ENCODE peak calls at places on chromosomes 5 and 9, in nine cellular contexts. W is AG04449; Q is RPMI7951; F is stimulated activated CD8-positive, alpha-beta memory T cell treated with anti-CD3 and anti-CD28 coated beads, Interleukin-7, amount 100 ng/mL, for 48 hours; R is effector memory CD8-positive, alpha-beta T cell; K is CD4-positive, alpha-beta memory T cell; Y is CD4-positive, CD25-positive, alpha-beta regulatory T cell; V is T-helper 17 cell; J is mesenchymal stem cell. I is an unnamed sample.
A peak's percentile ranks its signal among the peaks of the same experiment; 100 is the strongest.

GRCh38 chr9:95078934-95079333 is 238.6 kb downstream of the FANCC start:
- DNase-seq in W (no peak), Q (peak; percentile 76), F (no peak), R (no peak), K (no peak), Y (no peak), V (no peak), J (no peak), I (no peak)

GRCh38 chr9:86626802-86627201 is 272.6 kb upstream of the TUT7 start:
- DNase-seq in W (no peak), Q (no peak), F (no peak), R (no peak), K (no peak), Y (no peak), V (no peak), J (no peak), I (no peak)

GRCh38 chr5:104312481-104312880 is 749.9 kb upstream of the NUDT12 start:
- DNase-seq in W (no peak), Q (no peak), F (no peak), R (no peak), K (no peak), Y (no peak), V (no peak), J (no peak), I (peak; percentile 59)

GRCh38 chr5:174344335-174344734 is 298.8 kb downstream of the NSG2 start:
- DNase-seq in W (no peak), Q (no peak), F (no peak), R (no peak), K (no peak), Y (no peak), V (no peak), J (no peak), I (no peak)

GRCh38 chr9:87075537-87075936 is 128.2 kb upstream of the GAS1 start:
- DNase-seq in W (no peak), Q (no peak), F (no peak), R (no peak), K (no peak), Y (no peak), V (no peak), J (no peak), I (no peak)

GRCh38 chr9:93390953-93391515 is 60.5 kb upstream of the FAM120A start:
- DNase-seq in W (no peak), Q (no peak), F (no peak), R (no peak), K (no peak), Y (no peak), V (no peak), J (no peak), I (no peak)

GRCh38 chr5:93407470-93407869 is 173.5 kb downstream of the NR2F1-AS1 start:
- DNase-seq in W (no peak), Q (no peak), F (no peak), R (no peak), K (no peak), Y (no peak), V (no peak), J (no peak), I (no peak)

GRCh38 chr9:122978586-122978985 is 37.8 kb downstream of the RABGAP1 start:
- DNase-seq in W (no peak), Q (no peak), F (no peak), R (no peak), K (no peak), Y (no peak), V (no peak), J (no peak), I (no peak)

GRCh38 chr5:23930985-23931384 is 423.6 kb downstream of the PRDM9 start:
- DNase-seq in W (no peak), Q (no peak), F (no peak), R (no peak), K (no peak), Y (no peak), V (no peak), J (no peak), I (peak; percentile 26)

GRCh38 chr5:130102995-130103394 is 198.7 kb downstream of the CHSY3 start:
- DNase-seq in W (no peak), Q (no peak), F (no peak), R (no peak), K (no peak), Y (no peak), V (no peak), J (no peak), I (no peak)

GRCh38 chr5:17185776-17186175 is 31.7 kb upstream of the BASP1 start:
- DNase-seq in W (peak; percentile 95), Q (peak; percentile 68), F (no peak), R (no peak), K (no peak), Y (no peak), V (no peak), J (peak; percentile 94), I (peak; percentile 11)

GRCh38 chr9:35254237-35254636 is 92.4 kb downstream of the UNC13B start:
- DNase-seq in W (no peak), Q (no peak), F (no peak), R (no peak), K (no peak), Y (no peak), V (no peak), J (no peak), I (no peak)

GRCh38 chr5:90020575-90021535 is 388.7 kb downstream of the CETN3 start:
- DNase-seq in W (peak; percentile 89), Q (peak; percentile 84), F (no peak), R (no peak), K (no peak), Y (no peak), V (no peak), J (peak; percentile 88), I (no peak)

I was measured in LNCaP clone FGC.